ENCODE peak calls at places on chromosomes 11 and 22, in six cellular contexts. Z is naive thymus-derived CD8-positive, alpha-beta T cell; W is A549; E is heart right ventricle; T is activated T-cell treated with anti-CD3 and anti-CD28 coated beads for 1 hour; X is MCF 10A. P is an unnamed sample.
A peak's percentile ranks its signal among the peaks of the same experiment; 100 is the strongest.

GRCh38 chr22:38298312-38299000 is 18.8 kb downstream of the CSNK1E start:
- DNase-seq in Z (peak; percentile 56), W (no peak), E (no peak), T (peak; percentile 25), X (peak; percentile 100), P (no peak)

GRCh38 chr11:116721983-116722382 is 50.8 kb downstream of the BUD13 start:
- DNase-seq in Z (no peak), W (no peak), E (no peak), T (no peak), X (no peak), P (no peak)

GRCh38 chr11:122895591-122895990 is 13.0 kb downstream of the JHY start:
- DNase-seq in Z (no peak), W (no peak), E (no peak), T (no peak), X (no peak), P (no peak)

GRCh38 chr22:38239101-38239761 is 33.6 kb downstream of the TMEM184B start:
- DNase-seq in Z (no peak), W (peak; percentile 40), E (no peak), T (no peak), X (peak; percentile 62), P (no peak)

GRCh38 chr11:82980947-82981346 is 79.4 kb downstream of the DDIAS start:
- DNase-seq in Z (no peak), W (no peak), E (no peak), T (no peak), X (no peak), P (no peak)

GRCh38 chr22:46653596-46653995 is 33.4 kb downstream of the GRAMD4 start:
- DNase-seq in Z (no peak), W (no peak), E (no peak), T (no peak), X (peak; percentile 20), P (no peak)

GRCh38 chr11:3014314-3014938 is 22.3 kb upstream of the NAP1L4 start:
- DNase-seq in Z (peak; percentile 89), W (no peak), E (no peak), T (peak; percentile 54), X (no peak), P (no peak)

GRCh38 chr11:26331911-26332571 is at the start of gene ANO3:
- DNase-seq in Z (no peak), W (peak; percentile 70), E (peak; percentile 30), T (no peak), X (peak; percentile 75), P (peak; percentile 35)

GRCh38 chr11:36098976-36099375 is 155.1 kb downstream of the LDLRAD3 start:
- DNase-seq in Z (no peak), W (no peak), E (no peak), T (no peak), X (no peak), P (no peak)

GRCh38 chr11:128694618-128695481 is 978 bp downstream of the FLI1 start:
- DNase-seq in Z (no peak), W (no peak), E (peak; percentile 49), T (no peak), X (no peak), P (no peak)

GRCh38 chr11:102831128-102831708 is 12.2 kb downstream of the MMP3 start:
- DNase-seq in Z (no peak), W (no peak), E (peak; percentile 23), T (no peak), X (no peak), P (no peak)

GRCh38 chr22:39490966-39491680 is 11.0 kb upstream of the MIEF1 start:
- DNase-seq in Z (no peak), W (no peak), E (no peak), T (no peak), X (no peak), P (no peak)

GRCh38 chr11:18615628-18616392 is 16.2 kb downstream of the MISFA start:
- DNase-seq in Z (no peak), W (no peak), E (no peak), T (no peak), X (no peak), P (no peak)